ENCODE peak calls at places on chromosomes 7 and 10, in ten cellular contexts. K is HS-27A; W is natural killer cell treated with Interleukin-12 subunit alpha and Interleukin-12 subunit beta and Interleukin-15 and Interleukin-18, amount 100 ng/mL, for 72 hours; X is HFFc6; Z is mesenteric fat pad; J is NCI-H1092; V is BJ; N is brain microvascular endothelial cell; Q is HTR-8/SVneo; Y is heart left ventricle. D is an unnamed sample.

GRCh38 chr7:55130554-55131198 is 111.9 kb downstream of the EGFR start:
- DNase-seq in Y (peak; percentile 81), X (peak; percentile 84), N (peak; percentile 88), K (peak; percentile 46), Z (no peak), Q (no peak), V (no peak), J (no peak), W (no peak), D (peak; percentile 76)

GRCh38 chr10:59460601-59461000 is 98.3 kb upstream of the FAM13C start:
- DNase-seq in Q (no peak), N (no peak), K (no peak), Z (no peak), J (no peak), W (no peak), Y (no peak), X (no peak), V (no peak), D (peak; percentile 47)

GRCh38 chr10:95814011-95814727 is 58.2 kb downstream of the ENTPD1 start:
- DNase-seq in K (peak; percentile 9), V (peak; percentile 28), N (peak; percentile 92), J (no peak), Z (no peak), W (no peak), Q (peak; percentile 43), Y (peak; percentile 39), X (peak; percentile 2), D (peak; percentile 77)

GRCh38 chr7:74343281-74344127 is 54.3 kb downstream of the CLIP2 start:
- DNase-seq in K (peak; percentile 35), W (no peak), Q (peak; percentile 65), X (peak; percentile 77), Z (no peak), Y (no peak), J (no peak), V (no peak), N (peak; percentile 77), D (peak; percentile 59)

GRCh38 chr10:46312953-46313352 is 26.2 kb downstream of the ANTXRL start:
- DNase-seq in J (no peak), K (no peak), Z (peak; percentile 57), W (no peak), Y (no peak), N (no peak), Q (no peak), V (no peak), X (no peak), D (no peak)

GRCh38 chr7:2002561-2003450 is 229.9 kb downstream of the MAD1L1 start:
- DNase-seq in N (no peak), J (no peak), W (peak; percentile 57), Y (peak; percentile 10), Q (no peak), Z (peak; percentile 84), X (no peak), V (no peak), K (no peak), D (no peak)

GRCh38 chr7:104240400-104240799 is 32.6 kb upstream of the ORC5 start:
- DNase-seq in W (no peak), N (no peak), V (no peak), K (no peak), Y (no peak), J (peak; percentile 88), Z (no peak), X (no peak), Q (no peak), D (no peak)

GRCh38 chr10:7098160-7098762 is 312.6 kb downstream of the SFMBT2 start:
- DNase-seq in Q (no peak), X (no peak), V (no peak), N (no peak), Y (no peak), Z (no peak), J (no peak), W (no peak), K (no peak), D (no peak)

GRCh38 chr10:43854042-43854441 is 205.4 kb upstream of the ZNF32 start:
- DNase-seq in X (peak; percentile 87), K (no peak), V (peak; percentile 88), Q (peak; percentile 82), Z (no peak), N (peak; percentile 73), J (no peak), Y (no peak), W (no peak), D (no peak)

GRCh38 chr10:62860946-62861345 is 44.8 kb upstream of the EGR2 start:
- DNase-seq in X (no peak), Y (no peak), V (no peak), K (no peak), Z (no peak), W (no peak), Q (no peak), N (no peak), J (no peak), D (no peak)

GRCh38 chr10:78894089-78894840 is 174.5 kb upstream of the ZMIZ1 start:
- DNase-seq in N (no peak), V (no peak), J (no peak), Y (no peak), Z (peak; percentile 86), W (no peak), X (no peak), K (no peak), Q (no peak), D (no peak)